ENCODE peak calls at places on chromosomes 4 and X, in nine cellular contexts. X, I, E, R, K, O, M, J and U are unnamed samples.

GRCh38 chr4:118905546-118905945 is 16.9 kb downstream of the SYNPO2 start:
- DNase-seq in X (peak; percentile 52), I (no peak), E (no peak), R (no peak), K (no peak), O (no peak), M (no peak), J (no peak), U (no peak)

GRCh38 chrX:20514358-20514757 is 247.6 kb upstream of the RPS6KA3 start:
- DNase-seq in X (peak; percentile 69), I (no peak), E (no peak), R (no peak), K (no peak), O (no peak), M (no peak), J (no peak), U (no peak)

GRCh38 chrX:136275553-136275952 is 24.4 kb upstream of the MAP7D3 start:
- DNase-seq in X (peak; percentile 16), I (no peak), E (no peak), R (no peak), K (peak; percentile 45), O (no peak), M (no peak), J (no peak), U (no peak)

GRCh38 chr4:10079951-10080873 is 36.4 kb downstream of the WDR1 start:
- DNase-seq in X (no peak), I (no peak), E (no peak), R (no peak), K (no peak), O (no peak), M (no peak), J (no peak), U (no peak)

GRCh38 chr4:7105261-7105660 is 37.4 kb upstream of the GRPEL1 start:
- DNase-seq in X (peak; percentile 17), I (no peak), E (no peak), R (no peak), K (no peak), O (no peak), M (no peak), J (no peak), U (no peak)

GRCh38 chrX:103792916-103793540 is 16.4 kb downstream of the PLP1 start:
- DNase-seq in X (peak; percentile 64), I (no peak), E (no peak), R (no peak), K (no peak), O (no peak), M (no peak), J (no peak), U (no peak)

GRCh38 chr4:38902695-38903094 is 35.1 kb downstream of the FAM114A1 start:
- DNase-seq in X (peak; percentile 33), I (peak; percentile 43), E (no peak), R (no peak), K (peak; percentile 21), O (no peak), M (no peak), J (no peak), U (no peak)

GRCh38 chr4:24328711-24329110 is 255.6 kb downstream of the DHX15 start:
- DNase-seq in X (no peak), I (no peak), E (no peak), R (no peak), K (no peak), O (no peak), M (no peak), J (no peak), U (no peak)

GRCh38 chr4:15754323-15754722 is 23.8 kb upstream of the CD38 start:
- DNase-seq in X (no peak), I (no peak), E (peak; percentile 20), R (no peak), K (no peak), O (no peak), M (no peak), J (peak; percentile 31), U (no peak)

GRCh38 chr4:176824645-176825366 is 32.1 kb upstream of the VEGFC start:
- DNase-seq in X (no peak), I (no peak), E (no peak), R (no peak), K (no peak), O (no peak), M (no peak), J (no peak), U (no peak)

GRCh38 chr4:180832086-180832485 is 1411.1 kb upstream of the TENM3 start:
- DNase-seq in X (no peak), I (no peak), E (no peak), R (no peak), K (no peak), O (no peak), M (no peak), J (no peak), U (no peak)

GRCh38 chrX:129979207-129979920 is 3.1 kb upstream of the BCORL1 start:
- DNase-seq in X (no peak), I (no peak), E (no peak), R (no peak), K (no peak), O (no peak), M (no peak), J (no peak), U (no peak)

GRCh38 chrX:152895121-152895520 is 2.7 kb upstream of the ZNF185 start:
- DNase-seq in X (no peak), I (no peak), E (no peak), R (no peak), K (no peak), O (no peak), M (no peak), J (no peak), U (no peak)

GRCh38 chrX:119826399-119826959 is 26.3 kb downstream of the UPF3B start:
- DNase-seq in X (peak; percentile 7), I (no peak), E (no peak), R (no peak), K (no peak), O (no peak), M (no peak), J (no peak), U (no peak)

GRCh38 chr4:128416921-128417320 is 129.3 kb upstream of the PGRMC2 start:
- DNase-seq in X (no peak), I (no peak), E (no peak), R (no peak), K (no peak), O (no peak), M (no peak), J (no peak), U (no peak)

GRCh38 chrX:153738056-153738605 is 13.5 kb downstream of the ABCD1 start:
- DNase-seq in X (no peak), I (no peak), E (no peak), R (no peak), K (no peak), O (no peak), M (no peak), J (no peak), U (no peak)

GRCh38 chrX:107025538-107025937 is 25.5 kb upstream of the MORC4 start:
- DNase-seq in X (peak; percentile 44), I (peak; percentile 29), E (no peak), R (no peak), K (peak; percentile 39), O (no peak), M (no peak), J (no peak), U (no peak)

GRCh38 chrX:152896450-152896849 is 1.4 kb upstream of the ZNF185 start:
- DNase-seq in X (peak; percentile 56), I (no peak), E (no peak), R (no peak), K (no peak), O (no peak), M (no peak), J (no peak), U (no peak)

GRCh38 chrX:20378291-20378920 is 111.7 kb upstream of the RPS6KA3 start:
- DNase-seq in X (peak; percentile 86), I (no peak), E (no peak), R (no peak), K (peak; percentile 53), O (no peak), M (peak; percentile 2), J (peak; percentile 21), U (no peak)

GRCh38 chrX:16239211-16239610 is 71.9 kb downstream of the MAGEB17 start:
- DNase-seq in X (peak; percentile 88), I (no peak), E (no peak), R (no peak), K (peak; percentile 58), O (no peak), M (no peak), J (no peak), U (no peak)